ENCODE peak calls at places on chromosomes 6 and 20, in six cellular contexts. Q is Right ventricle myocardium superior, K is tibial artery, V is Daoy, B is ELF-1, A is NCI-H1694 treated with DMSO at 0.1 percent for 48 hours. I is an unnamed sample.

GRCh38 chr6:31660998-31661866 is 654 bp upstream of the C6orf47 start:
- DNase-seq in Q (no peak), K (no peak), V (peak), B (no peak), A (no peak), I (no peak)

GRCh38 chr20:41643504-41643938 is 25.3 kb upstream of the CHD6 start:
- DNase-seq in Q (no peak), K (no peak), V (peak), B (peak), A (no peak), I (peak)

GRCh38 chr6:110589865-110590513 is 113.6 kb upstream of the SLC22A16 start:
- DNase-seq in Q (no peak), K (no peak), V (no peak), B (no peak), A (no peak), I (no peak)

GRCh38 chr20:51760905-51761544 is 7.2 kb downstream of the ATP9A start:
- DNase-seq in Q (no peak), K (no peak), V (peak), B (peak), A (no peak), I (peak)

GRCh38 chr6:166954118-166954713 is 2.1 kb downstream of the RNASET2 start:
- DNase-seq in Q (no peak), K (no peak), V (no peak), B (no peak), A (no peak), I (no peak)

GRCh38 chr6:89254569-89254968 is 37.4 kb upstream of the GABRR1 start:
- DNase-seq in Q (no peak), K (no peak), V (no peak), B (no peak), A (no peak), I (no peak)

GRCh38 chr6:132209351-132209750 is 191.9 kb downstream of the MOXD1 start:
- DNase-seq in Q (no peak), K (no peak), V (peak), B (peak), A (no peak), I (peak)

GRCh38 chr6:113464959-113465358 is 392.2 kb upstream of the MARCKS start:
- DNase-seq in Q (no peak), K (no peak), V (peak), B (no peak), A (no peak), I (peak)

GRCh38 chr6:73774311-73774766 is 78.3 kb downstream of the CD109 start:
- DNase-seq in Q (peak), K (no peak), V (peak), B (peak), A (no peak), I (peak)

GRCh38 chr6:29942275-29943052 is at the start of gene HLA-A:
- DNase-seq in Q (peak), K (peak), V (peak), B (peak), A (peak), I (peak)